ENCODE peak calls at places on chromosomes 2 and 18, in four cellular contexts. F is mesendoderm, U is SK-N-SH, W is sigmoid colon. M is an unnamed sample. For H3K36me3 and H3K4me1, the result is how much of the 10 kb centered on the place peaks cover.

GRCh38 chr2:42196403-42197267 is 27.5 kb downstream of the EML4 start:
- DNase-seq in F (peak), U (peak), W (no peak), M (no peak)

GRCh38 chr18:21330122-21330701 is 88.2 kb downstream of the GREB1L start:
- DNase-seq in F (peak), U (no peak), W (no peak), M (no peak)

GRCh38 chr18:29439398-29439797 is 1262.5 kb upstream of the CDH2 start:
- DNase-seq in F (no peak), U (no peak), W (no peak), M (no peak)

GRCh38 chr2:43142921-43143438 is 83.4 kb downstream of the ZFP36L2 start:
- DNase-seq in F (peak), U (no peak), W (no peak), M (no peak)

GRCh38 chr2:54569745-54570296 is 113.7 kb downstream of the SPTBN1 start:
- DNase-seq in F (no peak), U (no peak), W (no peak), M (no peak)

GRCh38 chr2:45938649-45939511 is 287.4 kb downstream of the PRKCE start:
- DNase-seq in F (peak), U (no peak), W (peak), M (peak)

GRCh38 chr2:5926896-5927512 is 234.8 kb downstream of the SOX11 start:
- DNase-seq in F (no peak), U (peak), W (no peak), M (no peak)

GRCh38 chr2:198296665-198297308 is 492.4 kb downstream of the PLCL1 start:
- DNase-seq in F (peak), U (peak), W (no peak), M (no peak)

GRCh38 chr2:18425186-18425585 is 135.3 kb downstream of the RDH14 start:
- DNase-seq in F (no peak), U (no peak), W (no peak), M (no peak)

GRCh38 chr2:9993490-9994165 is 42.1 kb downstream of the GRHL1 start:
- DNase-seq in F (no peak), U (no peak), W (peak), M (no peak)

GRCh38 chr2:31413025-31413424 is 1.5 kb downstream of the XDH start:
- DNase-seq in F (no peak), U (no peak), W (no peak), M (no peak)

GRCh38 chr18:36297419-36298112 is at the start of gene FHOD3:
- DNase-seq in F (peak), U (peak), W (peak), M (peak)

GRCh38 chr2:230124235-230124634 is 55.5 kb upstream of the SLC16A14 start:
- DNase-seq in F (no peak), U (no peak), W (no peak), M (no peak)

GRCh38 chr2:5908030-5908429 is 215.8 kb downstream of the SOX11 start:
- DNase-seq in F (no peak), U (no peak), W (no peak), M (no peak)

GRCh38 chr2:64565949-64566705 is 42.0 kb downstream of the AFTPH start:
- DNase-seq in F (peak), U (peak), W (no peak), M (no peak)

GRCh38 chr2:240615830-240616547 is 9.3 kb upstream of the GPR35 start:
- DNase-seq in F (no peak), U (peak), W (peak), M (peak)

GRCh38 chr2:47194410-47194809 is 39.3 kb upstream of the STPG4 start:
- DNase-seq in F (no peak), U (no peak), W (no peak), M (no peak)
- H3K27ac ChIP-seq in F (no peak), U (no peak), W (no peak), M (no peak)

GRCh38 chr2:98761909-98762308 is 31.0 kb upstream of the MGAT4A start:
- DNase-seq in F (no peak), U (no peak), W (no peak), M (no peak)

GRCh38 chr2:98768765-98769476 is 38.0 kb upstream of the MGAT4A start:
- DNase-seq in F (no peak), U (no peak), W (no peak), M (no peak)

GRCh38 chr2:98761267-98761781 is 30.4 kb upstream of the MGAT4A start:
- DNase-seq in F (no peak), U (no peak), W (no peak), M (no peak)

GRCh38 chr2:98763209-98763951 is 32.4 kb upstream of the MGAT4A start:
- DNase-seq in F (no peak), U (no peak), W (no peak), M (no peak)

DNA sequence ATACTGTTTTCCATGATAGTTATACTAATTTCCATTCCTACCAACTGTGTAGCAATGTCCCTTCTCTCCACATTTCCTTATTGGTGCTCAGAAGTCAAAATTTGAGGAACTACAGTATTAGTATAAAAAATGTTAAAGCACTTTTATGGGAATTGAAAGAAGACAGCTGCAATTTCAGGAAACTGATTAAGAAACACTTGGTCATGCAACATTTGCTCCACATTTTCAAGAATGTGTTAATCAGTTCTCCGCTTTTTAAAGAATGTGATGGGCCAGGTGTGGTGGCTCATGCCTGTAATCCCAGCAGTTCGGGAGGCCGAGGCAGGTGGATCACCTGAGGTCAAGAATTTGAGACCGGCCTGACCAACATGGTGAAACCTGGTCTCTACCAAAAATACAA is 33.6 kb upstream of the MGAT4A start:
- DNase-seq in F (no peak), U (no peak), W (no peak), M (no peak)
- H3K36me3 ChIP-seq in F (under half), U (under half), W (under half), M (under half)

GRCh38 chr18:77129150-77129551 is 3.4 kb downstream of the MBP start:
- DNase-seq in F (no peak), U (no peak), W (peak), M (no peak)
- H3K4me1 ChIP-seq in F (under half), U (under half), W (under half), M (under half)

GRCh38 chr18:78213365-78213994 is 766.1 kb upstream of the SALL3 start:
- DNase-seq in F (no peak), U (no peak), W (no peak), M (no peak)
- H3K27ac ChIP-seq in F (no peak), U (no peak), W (no peak), M (no peak)

DNA sequence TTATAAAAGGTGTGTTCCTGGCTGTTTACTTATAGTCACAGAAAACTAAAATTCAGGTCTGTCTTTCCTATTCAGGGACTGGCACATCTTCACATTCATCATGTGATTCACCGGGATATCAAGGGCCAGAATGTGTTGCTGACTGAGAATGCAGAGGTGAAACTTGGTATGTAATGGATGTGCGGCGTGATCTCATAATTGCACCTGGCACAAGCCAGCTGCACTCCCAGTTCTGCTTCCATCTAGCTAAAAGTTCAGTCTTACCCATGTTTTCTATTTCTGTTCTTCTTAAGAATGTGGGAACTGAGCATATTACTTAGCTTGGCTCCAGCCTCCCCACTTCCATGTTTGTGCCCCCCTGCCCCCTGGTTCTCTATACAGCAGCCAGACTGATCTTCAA is 131.9 kb downstream of the MAP4K4 start:
- DNase-seq in F (no peak), U (no peak), W (no peak), M (no peak)
- H3K36me3 ChIP-seq in F (under half), U (half or more), W (under half), M (under half)

GRCh38 chr2:235003096-235003775 is 51.4 kb downstream of the SH3BP4 start:
- DNase-seq in F (no peak), U (no peak), W (peak), M (no peak)
- H3K4me1 ChIP-seq in F (under half), U (half or more), W (under half), M (under half)

DNA sequence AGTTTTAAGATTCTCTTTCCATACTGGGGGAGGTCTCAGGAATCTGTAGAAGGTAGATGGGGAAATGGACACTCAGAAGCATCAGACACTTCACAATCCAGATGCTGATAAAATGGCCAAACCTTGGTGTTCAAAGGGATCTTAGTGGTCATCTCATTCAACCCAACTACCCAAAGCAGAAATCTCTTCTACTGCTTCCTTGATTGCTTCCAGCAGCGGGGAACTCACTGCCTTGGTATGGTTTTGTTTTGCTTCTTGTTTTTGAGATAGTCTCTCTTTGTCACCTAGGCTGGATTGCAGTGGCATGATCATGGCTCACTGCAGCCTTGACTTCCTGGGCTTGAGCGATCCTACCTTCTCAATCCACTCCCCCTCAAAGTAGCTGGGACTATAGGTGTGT is 39.3 kb upstream of the PTMA start:
- DNase-seq in F (no peak), U (no peak), W (no peak), M (no peak)
- H3K27ac ChIP-seq in F (no peak), U (no peak), W (no peak), M (no peak)

DNA sequence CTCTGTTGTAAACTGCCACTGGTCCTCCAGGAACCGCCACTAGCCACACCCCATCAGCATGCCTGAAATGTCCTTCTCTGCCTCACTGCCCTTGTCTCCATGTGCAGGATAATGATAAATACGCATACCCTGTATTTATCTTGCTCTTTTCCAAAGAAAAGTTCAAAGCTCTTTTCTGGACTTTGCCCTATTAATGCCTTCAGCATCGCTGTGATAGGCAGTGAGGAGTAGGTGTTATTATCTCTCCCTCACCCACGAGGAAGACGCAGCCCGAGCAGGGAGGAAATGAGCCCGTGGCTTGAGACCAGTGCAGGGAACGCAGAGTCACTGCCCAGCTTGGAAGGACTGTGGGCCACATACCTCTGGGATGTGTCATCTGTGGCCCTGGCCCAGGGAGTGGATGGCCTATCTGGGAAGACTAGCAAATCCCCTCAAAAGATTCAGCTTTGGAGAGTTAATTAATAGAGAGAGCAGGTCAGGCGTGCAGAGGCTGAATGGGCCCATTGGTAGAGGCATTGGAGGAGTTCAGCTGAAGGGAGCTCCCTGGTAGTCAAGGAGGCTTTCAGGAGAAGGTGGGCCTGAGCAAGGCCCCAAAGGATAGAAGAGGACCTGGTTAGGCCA is 39.5 kb upstream of the MCFD2 start:
- DNase-seq in F (peak), U (no peak), W (peak), M (no peak)
- H3K36me3 ChIP-seq in F (under half), U (under half), W (under half), M (half or more)

DNA sequence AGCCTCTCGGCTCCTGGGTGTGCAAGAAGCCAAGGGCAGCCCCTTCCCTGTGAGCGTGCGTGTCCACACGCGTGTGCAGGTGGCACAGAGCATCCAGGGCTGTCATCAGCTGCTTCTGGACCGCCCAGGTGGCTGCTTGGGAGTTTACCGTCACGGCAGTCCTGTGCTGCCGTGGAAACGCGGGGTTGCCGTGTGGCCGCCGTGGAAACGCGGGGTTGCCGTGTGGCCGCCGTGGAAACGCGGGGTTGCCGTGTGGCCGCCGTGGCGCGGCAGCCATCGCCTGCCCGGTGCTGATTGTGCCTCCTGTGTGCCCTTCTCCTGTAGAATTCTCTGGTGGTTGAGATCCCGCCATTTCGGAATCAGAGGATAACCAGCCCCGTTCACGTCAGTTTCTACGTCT is 71.4 kb downstream of the NFATC1 start:
- DNase-seq in F (no peak), U (no peak), W (no peak), M (no peak)
- H3K4me1 ChIP-seq in F (under half), U (under half), W (under half), M (under half)

DNA sequence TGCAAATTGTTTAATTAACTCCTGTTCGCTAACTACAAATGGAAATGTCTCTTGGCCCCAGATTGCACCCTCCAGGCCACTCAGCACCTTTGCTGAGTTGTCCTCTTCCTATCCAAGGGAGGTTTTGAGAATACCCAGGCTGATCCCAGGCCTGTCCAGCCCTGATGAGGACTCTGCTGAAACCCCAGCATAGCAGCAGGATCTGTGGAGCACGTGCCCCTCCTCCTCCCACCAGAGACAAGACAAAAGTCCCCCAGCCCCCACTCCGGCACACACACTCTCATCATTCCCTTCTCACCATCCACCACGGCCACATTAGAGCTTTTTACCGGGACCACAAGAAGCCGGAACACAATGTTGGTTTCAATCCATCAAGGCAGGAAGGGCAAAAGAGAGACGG is 150.0 kb downstream of the TNS1 start:
- DNase-seq in F (no peak), U (no peak), W (no peak), M (no peak)
- H3K27ac ChIP-seq in F (no peak), U (peak), W (peak), M (peak)